ENCODE peak calls at places on chromosomes 7 and 10, in nine cellular contexts. P is fibroblast of the aortic adventitia; X is GM13977; L is activated T-cell treated with anti-CD3 and anti-CD28 coated beads, Interleukin-2, amount 50 U/mL, for 48 hours; H is hepatocyte; Y is DND-41; G is endothelial cell; Z is stimulated activated CD8-positive, alpha-beta memory T cell treated with anti-CD3 and anti-CD28 coated beads, Interleukin-2, amount 100 ng/mL, for 48 hours; Q is stimulated activated CD4-positive, alpha-beta T cell treated with anti-CD3 and anti-CD28 coated beads, TNF-alpha, amount 100 ng/mL, for 4 hours. O is an unnamed sample.

GRCh38 chr7:155412416-155413253 is 45.3 kb upstream of the EN2 start:
- DNase-seq in X (peak; percentile 89), Y (peak; percentile 71), G (peak; percentile 83), H (peak; percentile 77), Z (peak; percentile 46), L (peak; percentile 69), P (peak; percentile 10), Q (peak; percentile 21), O (peak; percentile 69)

GRCh38 chr7:156558198-156558597 is 82.4 kb upstream of the RNF32 start:
- DNase-seq in X (no peak), P (peak; percentile 1), G (no peak), Y (no peak), L (no peak), H (no peak), Z (no peak), Q (no peak), O (no peak)

GRCh38 chr7:75889826-75890225 is 11.0 kb downstream of the RHBDD2 start:
- DNase-seq in L (no peak), G (no peak), X (no peak), Q (no peak), Y (no peak), H (no peak), Z (no peak), P (peak; percentile 24), O (no peak)

GRCh38 chr7:117014673-117015133 is 61.4 kb downstream of the ST7 start:
- DNase-seq in X (no peak), H (peak; percentile 74), L (no peak), Q (no peak), P (peak; percentile 68), Y (no peak), G (no peak), Z (no peak), O (no peak)

GRCh38 chr7:153902857-153903256 is 149.3 kb upstream of the DPP6 start:
- DNase-seq in H (no peak), P (no peak), Z (no peak), Y (no peak), Q (no peak), L (no peak), G (no peak), X (no peak), O (no peak)

GRCh38 chr7:2012981-2013380 is 219.8 kb downstream of the MAD1L1 start:
- DNase-seq in H (peak; percentile 58), Q (no peak), Y (no peak), L (no peak), X (no peak), G (no peak), P (peak; percentile 34), Z (no peak), O (peak; percentile 19)

GRCh38 chr7:152911904-152912303 is 152.4 kb downstream of the ACTR3B start:
- DNase-seq in X (no peak), G (no peak), H (no peak), Q (no peak), Z (no peak), Y (no peak), L (no peak), P (no peak), O (no peak)

GRCh38 chr10:12538596-12538995 is 189.2 kb downstream of the CAMK1D start:
- DNase-seq in H (no peak), Y (no peak), Q (no peak), Z (no peak), L (no peak), G (no peak), P (no peak), X (no peak), O (no peak)

GRCh38 chr7:150848561-150849115 is 3.7 kb upstream of the AOC1 start:
- DNase-seq in Q (no peak), L (peak; percentile 2), Z (no peak), Y (no peak), P (no peak), H (no peak), X (no peak), G (no peak), O (no peak)

GRCh38 chr7:130921391-130922180 is 187.6 kb upstream of the KLF14 start:
- DNase-seq in Z (no peak), Q (no peak), G (no peak), X (no peak), L (peak; percentile 45), P (peak; percentile 98), Y (no peak), H (no peak), O (no peak)

GRCh38 chr7:16504019-16504418 is 22.6 kb upstream of the LRRC72 start:
- DNase-seq in Q (no peak), X (no peak), P (peak; percentile 3), H (no peak), Y (no peak), G (no peak), Z (no peak), L (no peak), O (no peak)

GRCh38 chr7:140639366-140640053 is 1.1 kb downstream of the DENND2A start:
- DNase-seq in H (peak; percentile 63), X (no peak), Z (no peak), Y (no peak), L (no peak), Q (no peak), G (peak; percentile 32), P (peak; percentile 63), O (no peak)

GRCh38 chr7:105794741-105795729 is 81.4 kb downstream of the ATXN7L1 start:
- DNase-seq in L (no peak), X (no peak), G (no peak), Q (no peak), H (no peak), Y (no peak), Z (no peak), P (peak; percentile 85), O (no peak)

GRCh38 chr7:80037689-80038088 is 96.9 kb upstream of the GNAI1 start:
- DNase-seq in X (no peak), G (no peak), Q (no peak), Z (no peak), L (no peak), Y (no peak), P (no peak), H (no peak), O (no peak)

GRCh38 chr10:78472542-78472890 is 438.9 kb downstream of the RPS24 start:
- DNase-seq in Z (no peak), Y (no peak), L (no peak), H (no peak), Q (no peak), G (no peak), X (peak; percentile 1), P (no peak), O (no peak)

GRCh38 chr7:134454277-134454676 is 4.6 kb downstream of the AKR1B1 start:
- DNase-seq in Q (no peak), L (no peak), G (no peak), X (no peak), Z (no peak), H (no peak), Y (no peak), P (no peak), O (no peak)

GRCh38 chr10:71316081-71316785 is 2.8 kb upstream of the SLC29A3 start:
- DNase-seq in L (no peak), Y (peak; percentile 49), G (no peak), H (no peak), Q (no peak), X (no peak), Z (peak; percentile 5), P (peak; percentile 16), O (no peak)

GRCh38 chr10:3229815-3230214 is 57.2 kb upstream of the PITRM1 start:
- DNase-seq in H (no peak), X (no peak), L (no peak), G (no peak), Q (no peak), Z (no peak), P (no peak), Y (no peak), O (no peak)

GRCh38 chr10:22630229-22631174 is 83.9 kb downstream of the PIP4K2A start:
- DNase-seq in P (peak; percentile 59), Y (peak; percentile 29), L (no peak), G (no peak), X (peak; percentile 70), Q (no peak), Z (no peak), H (no peak), O (no peak)

GRCh38 chr7:148664319-148664718 is 34.4 kb upstream of the CUL1 start:
- DNase-seq in Z (no peak), G (no peak), H (peak; percentile 18), P (peak; percentile 81), Y (no peak), L (no peak), X (no peak), Q (no peak), O (no peak)

GRCh38 chr10:20059084-20059835 is 243.0 kb downstream of the PLXDC2 start:
- DNase-seq in Y (no peak), H (no peak), P (no peak), X (no peak), L (no peak), Q (no peak), G (no peak), Z (no peak), O (no peak)

GRCh38 chr10:71429929-71430328 is 33.2 kb downstream of the CDH23 start:
- DNase-seq in Y (no peak), H (no peak), Z (no peak), P (no peak), G (no peak), X (no peak), Q (no peak), L (no peak), O (no peak)

GRCh38 chr7:166370-167060 is 25.9 kb upstream of the FAM20C start:
- DNase-seq in X (no peak), Y (no peak), Z (no peak), Q (no peak), G (no peak), P (no peak), L (no peak), H (peak; percentile 37), O (peak; percentile 29)

GRCh38 chr7:119270045-119270464 is 1002.9 kb upstream of the KCND2 start:
- DNase-seq in P (peak; percentile 81), H (peak; percentile 87), Y (peak; percentile 57), L (no peak), X (peak; percentile 6), Q (no peak), Z (peak; percentile 1), G (peak; percentile 49), O (peak; percentile 65)

GRCh38 chr7:318476-319266 is 28.7 kb downstream of the FOXL3 start:
- DNase-seq in Q (no peak), H (no peak), P (no peak), Z (no peak), L (no peak), X (no peak), Y (no peak), G (no peak), O (peak; percentile 78)

GRCh38 chr7:64114791-64115190 is 69.6 kb downstream of the ZNF727 start:
- DNase-seq in X (no peak), L (no peak), H (no peak), Q (no peak), P (no peak), G (no peak), Z (no peak), Y (no peak), O (no peak)

GRCh38 chr10:63466168-63466935 is 575 bp upstream of the JMJD1C start:
- DNase-seq in Z (peak; percentile 6), H (peak; percentile 69), X (peak; percentile 55), L (peak; percentile 44), G (peak; percentile 11), Q (peak; percentile 6), Y (peak; percentile 37), P (peak; percentile 65), O (peak; percentile 73)

GRCh38 chr7:52749880-52750279 is 285.6 kb upstream of the POM121L12 start:
- DNase-seq in Q (no peak), X (no peak), P (no peak), Y (no peak), G (peak; percentile 14), L (no peak), H (no peak), Z (no peak), O (no peak)

GRCh38 chr7:106056513-106057203 is 55.5 kb downstream of the SYPL1 start:
- DNase-seq in X (peak; percentile 77), P (peak; percentile 78), Q (peak; percentile 51), L (peak; percentile 78), G (peak; percentile 74), Z (peak; percentile 53), Y (peak; percentile 80), H (peak; percentile 81), O (peak; percentile 77)

GRCh38 chr10:77223532-77224460 is 413.8 kb downstream of the KCNMA1 start:
- DNase-seq in Z (no peak), G (no peak), H (no peak), Y (no peak), X (no peak), Q (no peak), L (no peak), P (no peak), O (no peak)

GRCh38 chr7:153588596-153588995 is 463.6 kb upstream of the DPP6 start:
- DNase-seq in X (no peak), Z (no peak), G (no peak), P (no peak), H (no peak), L (no peak), Y (no peak), Q (no peak), O (no peak)

O was measured in Caco-2.